ENCODE peak calls at places on chromosomes 6 and 20, in six cellular contexts. W, G, Q, A, D and Y are unnamed samples.

GRCh38 chr6:107290491-107290890 is 168.9 kb downstream of the PDSS2 start:
- DNase-seq in W (peak), G (no peak), Q (no peak), A (no peak), D (no peak), Y (no peak)

GRCh38 chr6:14573267-14573666 is 455.7 kb downstream of the CD83 start:
- DNase-seq in W (no peak), G (no peak), Q (no peak), A (no peak), D (no peak), Y (no peak)

GRCh38 chr6:102766946-102767345 is 1373.4 kb downstream of the GRIK2 start:
- DNase-seq in W (no peak), G (no peak), Q (no peak), A (peak), D (no peak), Y (no peak)

GRCh38 chr6:156948807-156949206 is 171.6 kb downstream of the ARID1B start:
- DNase-seq in W (no peak), G (no peak), Q (no peak), A (peak), D (no peak), Y (no peak)

GRCh38 chr20:4891997-4892396 is 109.3 kb downstream of the SLC23A2 start:
- DNase-seq in W (no peak), G (no peak), Q (no peak), A (no peak), D (no peak), Y (no peak)

GRCh38 chr20:22495172-22495571 is 89.2 kb downstream of the FOXA2 start:
- DNase-seq in W (no peak), G (no peak), Q (no peak), A (no peak), D (no peak), Y (no peak)

GRCh38 chr20:38437796-38438195 is 2.7 kb upstream of the SNHG17 start:
- DNase-seq in W (no peak), G (no peak), Q (no peak), A (no peak), D (no peak), Y (no peak)

GRCh38 chr6:152309648-152310047 is 327.5 kb downstream of the SYNE1 start:
- DNase-seq in W (no peak), G (peak), Q (peak), A (no peak), D (no peak), Y (no peak)

GRCh38 chr20:63745424-63745805 is 5.8 kb downstream of the SLC2A4RG start:
- DNase-seq in W (no peak), G (no peak), Q (no peak), A (no peak), D (no peak), Y (no peak)

GRCh38 chr20:63911171-63911570 is 16.2 kb downstream of the DNAJC5 start:
- DNase-seq in W (no peak), G (peak), Q (no peak), A (no peak), D (no peak), Y (no peak)

GRCh38 chr6:68233623-68234022 is 401.5 kb upstream of the ADGRB3 start:
- DNase-seq in W (no peak), G (no peak), Q (no peak), A (peak), D (no peak), Y (no peak)

GRCh38 chr6:162708971-162709370 is 18.6 kb downstream of the PRKN start:
- DNase-seq in W (no peak), G (no peak), Q (no peak), A (no peak), D (no peak), Y (no peak)

GRCh38 chr6:129498950-129499870 is 210.8 kb downstream of the ARHGAP18 start:
- DNase-seq in W (peak), G (no peak), Q (no peak), A (peak), D (no peak), Y (peak)

GRCh38 chr6:107246972-107247615 is 131.8 kb upstream of the BEND3 start:
- DNase-seq in W (no peak), G (no peak), Q (no peak), A (peak), D (no peak), Y (no peak)

GRCh38 chr20:51995551-51995951 is 193.2 kb upstream of the SALL4 start:
- DNase-seq in W (no peak), G (no peak), Q (no peak), A (peak), D (no peak), Y (no peak)

GRCh38 chr6:142478117-142478516 is 176.3 kb downstream of the ADGRG6 start:
- DNase-seq in W (peak), G (no peak), Q (peak), A (peak), D (no peak), Y (no peak)

GRCh38 chr6:152356659-152357058 is 280.5 kb downstream of the SYNE1 start:
- DNase-seq in W (peak), G (no peak), Q (no peak), A (peak), D (no peak), Y (peak)

GRCh38 chr20:2349801-2350200 is 30.9 kb upstream of the TGM6 start:
- DNase-seq in W (no peak), G (no peak), Q (no peak), A (no peak), D (no peak), Y (no peak)

GRCh38 chr6:98016565-98016964 is 733.5 kb upstream of the MMS22L start:
- DNase-seq in W (no peak), G (no peak), Q (no peak), A (no peak), D (no peak), Y (no peak)

GRCh38 chr20:25859649-25860530 is 163.2 kb upstream of the ZNF337 start:
- DNase-seq in W (peak), G (peak), Q (peak), A (peak), D (peak), Y (peak)

GRCh38 chr6:46215213-46215612 is 44.4 kb upstream of the ENPP5 start:
- DNase-seq in W (no peak), G (no peak), Q (no peak), A (no peak), D (peak), Y (peak)

GRCh38 chr6:30882764-30883475 is 1.4 kb upstream of the DDR1 start:
- DNase-seq in W (no peak), G (peak), Q (peak), A (no peak), D (peak), Y (peak)